ENCODE peak calls at places on chromosomes 2 and 18, in eight cellular contexts. Z, S, V, G, X, M, W and D are unnamed samples.

GRCh38 chr2:1101982-1102381 is 151.3 kb downstream of the SNTG2 start:
- DNase-seq in M (no peak), S (no peak), X (no peak), V (no peak), G (no peak), Z (no peak), W (no peak), D (no peak)

GRCh38 chr2:160076935-160077334 is 14.5 kb upstream of the PLA2R1 start:
- DNase-seq in S (no peak), V (no peak), X (no peak), G (no peak), M (no peak), W (no peak), Z (no peak), D (no peak)

GRCh38 chr2:120204417-120204816 is 18.8 kb downstream of the TMEM185B start:
- DNase-seq in W (no peak), S (no peak), G (no peak), V (no peak), X (no peak), Z (no peak), M (peak; percentile 21), D (no peak)

GRCh38 chr2:237296756-237297155 is 117.2 kb downstream of the COL6A3 start:
- DNase-seq in X (no peak), S (peak; percentile 71), M (no peak), Z (no peak), G (no peak), W (no peak), V (no peak), D (no peak)

GRCh38 chr18:49019446-49020045 is 68.8 kb upstream of the SMAD7 start:
- DNase-seq in Z (no peak), S (no peak), W (no peak), M (peak; percentile 20), G (no peak), V (no peak), X (no peak), D (no peak)

GRCh38 chr2:197500503-197501179 is 462 bp downstream of the HSPE1 start:
- DNase-seq in X (no peak), M (no peak), V (no peak), G (no peak), S (no peak), W (no peak), Z (no peak), D (no peak)

GRCh38 chr2:100285011-100285410 is 37.3 kb downstream of the LONRF2 start:
- DNase-seq in G (no peak), S (no peak), M (no peak), X (no peak), V (no peak), W (no peak), Z (no peak), D (no peak)

GRCh38 chr2:151334082-151334815 is 23.1 kb upstream of the TNFAIP6 start:
- DNase-seq in V (peak; percentile 14), G (peak; percentile 49), W (no peak), Z (no peak), X (no peak), M (no peak), S (no peak), D (no peak)

GRCh38 chr2:230915297-230915696 is 9.7 kb downstream of the GPR55 start:
- DNase-seq in W (no peak), G (no peak), Z (no peak), S (peak; percentile 46), X (no peak), M (peak; percentile 1), V (no peak), D (no peak)

GRCh38 chr2:109674894-109675534 is 60.9 kb downstream of the SOWAHC start:
- DNase-seq in M (peak; percentile 68), V (no peak), W (peak; percentile 57), Z (no peak), X (peak; percentile 76), S (no peak), G (no peak), D (no peak)

GRCh38 chr2:157107877-157108276 is 149.6 kb upstream of the GALNT5 start:
- DNase-seq in Z (no peak), S (no peak), M (no peak), V (no peak), G (no peak), X (peak; percentile 33), W (no peak), D (no peak)

GRCh38 chr2:60053791-60054190 is 499.7 kb downstream of the BCL11A start:
- DNase-seq in M (peak; percentile 83), G (no peak), X (peak; percentile 25), S (no peak), W (no peak), V (no peak), Z (no peak), D (no peak)

GRCh38 chr2:234463626-234464290 is 33.1 kb downstream of the ARL4C start:
- DNase-seq in W (no peak), Z (no peak), S (no peak), V (peak; percentile 79), G (peak; percentile 73), M (peak; percentile 71), X (peak; percentile 29), D (no peak)

GRCh38 chr2:27281855-27282559 is at the start of gene TRIM54:
- DNase-seq in Z (no peak), X (no peak), S (no peak), V (no peak), G (no peak), W (no peak), M (no peak), D (no peak)

GRCh38 chr2:29056452-29056851 is 17.9 kb downstream of the PCARE start:
- DNase-seq in X (no peak), G (no peak), M (no peak), S (peak; percentile 20), Z (no peak), W (no peak), V (no peak), D (no peak)

DNA sequence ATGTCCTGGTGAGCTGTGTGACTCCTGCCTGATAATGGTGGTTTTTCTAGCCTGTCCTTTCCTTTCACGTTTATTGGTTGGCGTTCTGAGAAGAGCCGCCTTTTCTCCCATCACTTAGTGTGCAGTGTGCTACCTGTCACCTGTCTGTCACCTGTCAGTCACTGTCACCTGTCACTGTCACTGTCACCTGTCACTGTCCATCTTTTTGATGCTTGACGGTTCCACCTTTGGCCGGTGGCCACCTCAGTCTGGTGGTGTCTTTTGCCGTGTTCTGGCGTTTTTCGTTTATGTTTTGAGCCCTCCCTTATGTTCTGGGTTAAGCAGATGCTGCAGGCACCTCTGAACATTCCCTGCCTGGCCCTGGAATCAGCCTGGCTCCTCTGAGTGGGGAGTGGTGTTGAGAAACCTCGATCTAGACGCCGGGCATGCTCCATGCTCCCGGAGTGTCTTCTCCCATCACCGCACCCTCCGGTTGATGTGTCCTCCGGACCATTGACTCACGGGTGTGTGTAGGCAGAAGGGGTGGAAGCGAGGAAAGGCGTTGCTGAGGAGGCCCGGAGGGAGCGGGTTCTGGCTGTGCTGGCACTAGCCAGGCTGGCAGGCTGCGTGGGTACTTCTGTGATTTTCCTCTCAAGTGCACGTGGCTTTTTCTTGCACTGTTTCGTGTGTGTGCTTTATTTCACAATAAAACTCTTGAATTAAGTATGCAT is 20.7 kb downstream of the DTYMK start:
- DNase-seq in M (no peak), Z (no peak), S (no peak), V (no peak), X (no peak), G (no peak), W (no peak), D (no peak)
- TF ChIP-seq CTCF in M (no peak), Z (no peak), S (no peak), V (no peak), X (no peak), G (no peak), W (no peak), D (no peak)

GRCh38 chr2:97688062-97688827 is 18.7 kb downstream of the C2orf92 start:
- DNase-seq in V (no peak), Z (no peak), G (no peak), M (no peak), S (no peak), X (no peak), W (no peak), D (no peak)
- TF ChIP-seq EP300 in V (no peak), Z (no peak), G (no peak), M (no peak), S (no peak), X (no peak), W (no peak), D (no peak)

GRCh38 chr2:132274000-132274399 is 112.2 kb upstream of the ANKRD30BL start:
- DNase-seq in M (no peak), Z (no peak), V (no peak), X (no peak), S (no peak), W (no peak), G (no peak), D (no peak)

GRCh38 chr2:132270981-132271546 is 109.3 kb upstream of the ANKRD30BL start:
- DNase-seq in X (no peak), V (no peak), G (no peak), W (no peak), Z (no peak), M (no peak), S (no peak), D (no peak)

GRCh38 chr2:132275396-132275795 is 113.6 kb upstream of the ANKRD30BL start:
- DNase-seq in G (no peak), V (no peak), W (no peak), M (no peak), S (no peak), X (no peak), Z (no peak), D (no peak)

GRCh38 chr2:132270255-132270654 is 108.5 kb upstream of the ANKRD30BL start:
- DNase-seq in Z (no peak), G (no peak), W (no peak), M (no peak), V (no peak), S (no peak), X (no peak), D (no peak)

DNA sequence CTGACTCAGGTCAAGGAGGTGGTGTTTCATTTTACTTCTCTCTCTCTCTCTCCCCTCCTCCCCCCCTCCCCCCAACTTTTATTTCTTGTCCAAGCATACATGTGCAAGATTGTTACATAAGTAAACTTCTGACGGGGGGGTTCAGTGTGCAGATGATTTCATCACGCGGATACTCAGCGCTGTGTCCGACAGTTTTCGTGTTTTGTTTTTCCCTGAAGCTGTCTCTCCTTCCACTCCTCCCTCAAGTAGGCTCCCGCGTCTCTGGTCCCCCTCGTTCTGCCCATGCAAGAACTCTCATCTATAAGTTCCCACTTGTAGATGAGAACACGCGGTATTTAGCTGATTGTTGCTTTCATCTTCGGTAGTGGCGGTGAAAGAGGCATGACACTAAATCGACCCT is 111.0 kb upstream of the ANKRD30BL start:
- DNase-seq in G (no peak), W (no peak), Z (no peak), S (no peak), X (no peak), V (no peak), M (no peak), D (no peak)
- TF ChIP-seq CTCF in G (no peak), W (no peak), Z (no peak), S (no peak), X (no peak), V (no peak), M (no peak), D (no peak)

GRCh38 chr18:50492061-50492460 is 67.8 kb upstream of the MAPK4 start:
- DNase-seq in G (no peak), S (no peak), W (no peak), M (no peak), X (no peak), Z (no peak), V (no peak), D (no peak)

DNA sequence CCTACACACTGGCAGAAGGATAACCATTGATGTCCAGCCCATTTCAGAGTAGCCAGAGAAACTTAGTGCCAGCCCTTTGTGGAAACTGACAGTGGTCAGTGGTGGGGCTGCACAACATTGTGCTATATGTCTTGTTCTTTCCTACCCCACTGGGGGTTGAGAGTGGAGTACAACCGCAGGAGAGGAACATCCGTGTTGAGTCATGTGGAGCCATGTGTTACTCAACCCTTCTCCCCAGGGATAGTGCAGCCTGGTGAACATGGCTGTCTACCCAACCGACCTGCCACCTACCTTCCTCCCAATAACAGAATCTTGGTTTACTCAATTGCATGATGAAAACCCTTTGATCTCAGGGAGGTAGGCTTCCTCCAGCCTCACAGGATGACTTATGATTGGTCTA is 65.3 kb upstream of the MAPK4 start:
- DNase-seq in M (no peak), W (no peak), V (no peak), Z (no peak), S (no peak), X (no peak), G (no peak), D (no peak)
- TF ChIP-seq EP300 in M (no peak), W (no peak), V (no peak), Z (no peak), S (no peak), X (no peak), G (no peak), D (no peak)